ENCODE peak calls at places on chromosome 18, in seven cellular contexts. O, Z, B, T, A, R and W are unnamed samples.

GRCh38 chr18:73724908-73725307 is 422.7 kb downstream of the FBXO15 start:
- DNase-seq in T (no peak), R (no peak), O (no peak), Z (no peak), B (no peak), A (no peak), W (no peak)

GRCh38 chr18:1663879-1664705 is 759.4 kb downstream of the ADCYAP1 start:
- DNase-seq in T (peak; percentile 69), R (no peak), O (peak; percentile 85), A (no peak), Z (no peak), B (peak; percentile 83), W (peak; percentile 19)

GRCh38 chr18:26965206-26965605 is 99.7 kb upstream of the AQP4 start:
- DNase-seq in O (no peak), R (no peak), Z (no peak), A (no peak), T (no peak), B (no peak), W (no peak)

GRCh38 chr18:69686861-69687260 is 260.8 kb downstream of the CD226 start:
- DNase-seq in B (no peak), O (no peak), A (no peak), Z (no peak), R (no peak), T (no peak), W (no peak)

GRCh38 chr18:8121942-8122480 is 487.2 kb upstream of the RAB12 start:
- DNase-seq in A (no peak), O (no peak), R (no peak), T (peak; percentile 53), B (no peak), Z (no peak), W (no peak)

GRCh38 chr18:8329186-8329771 is 280.0 kb upstream of the RAB12 start:
- DNase-seq in T (peak; percentile 86), B (no peak), A (no peak), Z (peak; percentile 13), R (no peak), O (no peak), W (no peak)

GRCh38 chr18:3604626-3605408 is 154.8 kb downstream of the TGIF1 start:
- DNase-seq in T (peak; percentile 94), Z (no peak), R (peak; percentile 63), A (peak; percentile 57), B (peak; percentile 39), O (no peak), W (no peak)

GRCh38 chr18:62781262-62781661 is 65.9 kb downstream of the PHLPP1 start:
- DNase-seq in T (no peak), R (no peak), A (no peak), Z (no peak), B (no peak), O (no peak), W (no peak)

GRCh38 chr18:41753826-41754225 is 201.2 kb upstream of the PIK3C3 start:
- DNase-seq in A (no peak), O (no peak), B (no peak), Z (no peak), R (no peak), T (peak; percentile 46), W (no peak)

GRCh38 chr18:9017170-9017899 is 85.2 kb upstream of the NDUFV2 start:
- DNase-seq in A (peak; percentile 3), O (peak; percentile 68), Z (peak; percentile 67), B (peak; percentile 72), T (peak; percentile 97), R (peak; percentile 90), W (peak; percentile 24)

GRCh38 chr18:74897971-74898657 is 300.4 kb downstream of the ZNF407 start:
- DNase-seq in Z (no peak), O (no peak), B (no peak), A (no peak), R (no peak), T (peak; percentile 76), W (no peak)

GRCh38 chr18:79910563-79910962 is 40.9 kb downstream of the SLC66A2 start:
- DNase-seq in R (no peak), O (no peak), Z (no peak), A (no peak), T (no peak), B (no peak), W (no peak)

GRCh38 chr18:79933765-79934164 is 17.7 kb downstream of the SLC66A2 start:
- DNase-seq in Z (no peak), B (peak; percentile 36), T (peak; percentile 71), A (no peak), O (peak; percentile 64), R (peak; percentile 40), W (no peak)

GRCh38 chr18:24923138-24923537 is 428.8 kb downstream of the ZNF521 start:
- DNase-seq in A (no peak), R (no peak), B (no peak), O (no peak), T (no peak), Z (no peak), W (no peak)

GRCh38 chr18:75183524-75183923 is 25.4 kb downstream of the PTGR3 start:
- DNase-seq in A (no peak), O (no peak), R (no peak), T (peak; percentile 96), Z (no peak), B (no peak), W (no peak)

GRCh38 chr18:22789600-22789999 is 143.5 kb upstream of the RBBP8 start:
- DNase-seq in O (no peak), A (no peak), R (no peak), B (no peak), Z (no peak), T (no peak), W (no peak)

GRCh38 chr18:46622999-46623398 is 34.0 kb downstream of the LOXHD1 start:
- DNase-seq in A (no peak), T (peak; percentile 25), B (no peak), R (no peak), Z (no peak), O (no peak), W (no peak)

GRCh38 chr18:63155910-63156773 is 163.4 kb downstream of the BCL2 start:
- DNase-seq in B (no peak), A (no peak), Z (peak; percentile 38), O (no peak), T (no peak), R (no peak), W (no peak)

GRCh38 chr18:62339106-62339988 is 14.2 kb downstream of the TNFRSF11A start:
- DNase-seq in O (no peak), Z (no peak), B (no peak), T (peak; percentile 89), R (no peak), A (no peak), W (no peak)

GRCh38 chr18:9474103-9474982 is 970 bp upstream of the RALBP1 start:
- DNase-seq in O (no peak), Z (no peak), R (peak; percentile 92), B (peak; percentile 11), T (peak; percentile 87), A (no peak), W (peak; percentile 54)

GRCh38 chr18:55318864-55319516 is 269.0 kb downstream of the TCF4 start:
- DNase-seq in O (no peak), R (no peak), Z (no peak), T (no peak), B (no peak), A (no peak), W (no peak)

GRCh38 chr18:70961933-70962332 is 673.1 kb downstream of the SOCS6 start:
- DNase-seq in A (no peak), Z (no peak), B (no peak), O (no peak), R (no peak), T (no peak), W (no peak)

GRCh38 chr18:63160172-63160995 is 159.2 kb downstream of the BCL2 start:
- DNase-seq in A (no peak), B (no peak), T (no peak), Z (no peak), R (no peak), O (no peak), W (no peak)

GRCh38 chr18:58321986-58322385 is 278.0 kb downstream of the NEDD4L start:
- DNase-seq in T (peak; percentile 95), A (peak; percentile 70), B (peak; percentile 45), Z (peak; percentile 80), R (peak; percentile 82), O (no peak), W (peak; percentile 58)

GRCh38 chr18:49646864-49647263 is 85.0 kb downstream of the LIPG start:
- DNase-seq in A (no peak), R (peak; percentile 17), T (no peak), Z (no peak), O (no peak), B (no peak), W (no peak)

GRCh38 chr18:23824704-23825103 is 135.5 kb downstream of the LAMA3 start:
- DNase-seq in Z (no peak), R (no peak), O (no peak), A (no peak), T (no peak), B (no peak), W (no peak)
- H3K4me1 ChIP-seq in Z (peaks cover 22% of the 10 kb centered on the region), R (peaks cover 23% of the 10 kb centered on the region), O (peaks cover 17% of the 10 kb centered on the region), A (peaks cover 15% of the 10 kb centered on the region), T (peaks cover 25% of the 10 kb centered on the region), B (no peaks in the 10 kb centered on the region), W (peaks cover 31% of the 10 kb centered on the region)

GRCh38 chr18:42969366-42969765 is 146.1 kb downstream of the RIT2 start:
- DNase-seq in O (no peak), Z (no peak), T (no peak), A (no peak), R (no peak), B (no peak), W (no peak)
- H3K27ac ChIP-seq in O (no peak overlapping the region), Z (no peak overlapping the region), T (no peak overlapping the region), A (no peak overlapping the region), R (no peak overlapping the region), B (no peak overlapping the region), W (no peak overlapping the region)

GRCh38 chr18:13465126-13465446 is 246.5 kb downstream of the LDLRAD4 start:
- DNase-seq in T (no peak), O (no peak), B (no peak), R (peak; percentile 2), A (no peak), Z (no peak), W (no peak)
- H3K4me1 ChIP-seq in T (no peaks in the 10 kb centered on the region), O (peaks cover 25% of the 10 kb centered on the region), B (no peaks in the 10 kb centered on the region), R (peaks cover 8% of the 10 kb centered on the region), A (peaks cover 64% of the 10 kb centered on the region), Z (peaks cover 5% of the 10 kb centered on the region), W (peaks cover 18% of the 10 kb centered on the region)

DNA sequence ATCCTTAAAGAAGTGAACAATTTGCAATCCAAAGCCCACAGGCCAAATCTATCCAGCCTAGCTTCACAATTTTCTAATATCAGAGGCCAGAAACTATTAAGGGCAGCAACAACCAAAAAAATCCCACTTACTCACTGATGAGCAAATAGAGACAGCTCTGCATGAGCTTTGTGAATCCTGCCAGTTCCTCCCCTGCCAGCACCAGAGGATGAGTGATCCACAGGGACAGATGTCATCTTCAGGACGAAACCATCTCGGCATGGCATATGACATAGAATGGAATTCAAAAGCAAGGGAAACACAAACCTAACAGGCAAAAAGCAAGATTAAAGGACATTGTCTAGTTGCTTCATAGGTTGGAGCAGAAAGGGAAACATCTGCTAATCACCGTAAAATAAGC is 2.2 kb upstream of the DSC2 start:
- DNase-seq in B (no peak), A (no peak), Z (no peak), O (no peak), T (no peak), R (no peak), W (no peak)
- H3K27ac ChIP-seq in B (no peak overlapping the region), A (no peak overlapping the region), Z (no peak overlapping the region), O (no peak overlapping the region), T (peak overlapping the region; percentile 86), R (no peak overlapping the region), W (no peak overlapping the region)